ENCODE peak calls at places on chromosome 2, in five cellular contexts. S, B, U, I and Z are unnamed samples.

GRCh38 chr2:207408086-207408794 is 121.5 kb upstream of the CREB1 start:
- DNase-seq in S (peak), I (no peak), B (peak), U (no peak), Z (peak)

GRCh38 chr2:229920011-229920781 is 1.6 kb downstream of the TRIP12 start:
- DNase-seq in B (no peak), S (peak), I (no peak), U (peak), Z (no peak)

GRCh38 chr2:202142540-202142939 is 69.5 kb downstream of the KIAA2012 start:
- DNase-seq in B (no peak), I (no peak), U (no peak), S (no peak), Z (no peak)

GRCh38 chr2:239544141-239544800 is 143.5 kb upstream of the HDAC4 start:
- DNase-seq in S (no peak), U (no peak), I (no peak), B (no peak), Z (no peak)

GRCh38 chr2:132668986-132669853 is 785 bp downstream of the LYPD1 start:
- DNase-seq in U (peak), I (no peak), S (peak), B (no peak), Z (peak)

GRCh38 chr2:222883420-222883819 is 22.6 kb downstream of the ACSL3 start:
- DNase-seq in B (no peak), I (no peak), S (no peak), U (no peak), Z (no peak)

GRCh38 chr2:163086940-163087339 is 248.4 kb upstream of the KCNH7 start:
- DNase-seq in U (no peak), S (no peak), I (no peak), B (no peak), Z (no peak)

GRCh38 chr2:11753886-11754704 is 7.7 kb downstream of the LPIN1 start:
- DNase-seq in U (no peak), I (peak), B (peak), S (peak), Z (peak)

DNA sequence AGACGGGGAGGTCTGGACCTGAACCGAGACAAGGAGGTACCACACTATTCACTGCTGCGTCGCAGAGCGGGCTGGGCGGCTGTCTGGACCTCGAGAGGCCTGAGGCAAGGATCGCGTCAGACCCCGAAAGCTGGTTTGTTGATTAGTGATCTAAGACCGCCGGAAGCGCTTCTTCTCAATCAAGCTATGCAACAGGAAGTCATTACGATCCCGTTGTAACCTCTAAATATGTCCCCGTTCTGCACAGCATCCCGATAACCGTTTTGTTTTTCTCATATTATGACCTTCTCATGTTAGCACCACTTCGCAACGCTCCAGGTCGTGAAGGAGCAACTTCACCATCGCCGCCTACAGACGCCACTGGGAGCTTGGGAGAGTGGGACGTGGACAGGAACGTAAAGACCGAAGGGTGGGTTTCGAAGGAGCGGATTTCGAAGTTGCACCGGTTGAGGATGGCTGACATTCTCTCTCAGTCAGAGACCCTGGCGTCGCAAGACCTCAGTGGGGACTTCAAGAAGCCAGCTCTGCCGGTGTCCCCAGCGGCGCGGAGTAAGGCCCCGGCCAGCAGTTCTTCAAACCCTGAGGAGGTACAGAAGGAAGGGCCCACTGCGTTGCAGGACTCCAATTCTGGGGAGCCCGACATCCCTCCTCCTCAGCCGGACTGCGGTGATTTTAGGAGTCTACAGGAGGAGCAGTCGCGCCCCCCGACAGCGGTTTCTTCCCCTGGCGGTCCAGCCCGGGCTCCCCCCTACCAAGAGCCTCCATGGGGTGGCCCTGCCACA is at the start of the genes SLC4A1AP and SUPT7L:
- DNase-seq in U (peak), B (peak), S (peak), I (peak), Z (peak)
- TF ChIP-seq CTCF in U (no peak), B (no peak), S (peak), I (no peak), Z (no peak)

GRCh38 chr2:146527166-146527565 is 1317.7 kb upstream of the ACVR2A start:
- DNase-seq in U (no peak), B (no peak), S (no peak), I (no peak), Z (no peak)

GRCh38 chr2:146523218-146523617 is 1321.6 kb upstream of the ACVR2A start:
- DNase-seq in U (no peak), I (no peak), S (no peak), B (no peak), Z (peak)
- TF ChIP-seq CTCF in U (peak), I (no peak), S (peak), B (peak), Z (peak)

GRCh38 chr2:924202-924601 is 26.4 kb upstream of the SNTG2 start:
- DNase-seq in U (no peak), S (no peak), I (no peak), B (no peak), Z (no peak)

GRCh38 chr2:919672-920071 is 31.0 kb upstream of the SNTG2 start:
- DNase-seq in B (no peak), S (no peak), I (no peak), U (no peak), Z (no peak)

GRCh38 chr2:922230-922629 is 28.4 kb upstream of the SNTG2 start:
- DNase-seq in S (no peak), U (no peak), B (no peak), I (no peak), Z (no peak)

GRCh38 chr2:920999-921398 is 29.6 kb upstream of the SNTG2 start:
- DNase-seq in U (no peak), S (no peak), I (no peak), B (no peak), Z (no peak)

DNA sequence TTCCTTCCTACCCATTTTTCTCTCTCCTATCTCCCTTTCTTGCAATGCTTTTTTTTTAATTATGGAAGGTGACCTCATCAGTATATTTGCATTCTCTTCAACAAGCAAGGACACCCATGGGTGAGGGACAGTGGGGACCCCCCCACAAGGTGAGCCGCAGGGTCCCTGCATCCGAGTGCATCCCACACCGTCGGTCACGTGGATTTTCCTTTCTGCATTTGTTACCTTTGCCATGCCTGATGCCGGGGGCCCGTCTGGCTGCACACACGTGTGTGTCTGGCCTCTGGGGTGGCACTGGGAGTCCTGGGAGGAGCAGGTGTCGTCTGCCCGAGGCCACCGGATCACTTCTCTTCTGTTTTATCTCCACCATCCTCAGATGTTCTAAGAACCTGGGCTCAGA is 30.1 kb upstream of the SNTG2 start:
- DNase-seq in U (no peak), B (no peak), S (no peak), I (no peak), Z (no peak)
- TF ChIP-seq CTCF in U (no peak), B (no peak), S (no peak), I (no peak), Z (no peak)

DNA sequence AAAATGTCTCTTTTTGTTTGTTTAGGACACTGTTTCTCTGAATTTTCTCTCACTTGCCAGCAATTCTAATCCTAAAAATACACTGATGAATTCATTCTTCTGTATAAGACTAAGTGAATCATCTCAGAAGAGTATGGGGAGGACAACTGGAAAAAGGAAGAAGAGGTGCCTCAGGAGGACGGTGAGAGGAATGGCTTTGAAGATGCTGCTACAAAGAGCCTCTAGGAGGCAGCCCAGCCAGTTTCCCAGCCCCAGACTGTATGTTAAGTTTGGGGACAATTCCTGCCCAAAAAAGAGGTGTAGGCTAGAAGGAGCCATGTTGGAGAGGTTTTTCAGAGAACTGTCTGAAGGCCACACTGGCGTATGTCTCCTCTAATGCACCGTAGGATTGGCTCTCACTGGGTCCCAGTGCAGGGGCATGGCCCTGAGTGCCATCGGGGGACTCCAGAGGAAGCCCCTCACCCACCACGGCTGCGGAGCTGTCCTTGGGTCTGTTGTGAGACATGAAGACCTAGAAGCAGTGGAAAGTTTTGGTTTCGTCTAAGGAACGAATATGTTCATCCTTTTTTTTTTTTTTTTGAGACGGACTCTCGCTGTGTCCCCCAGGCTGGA is 3.1 kb upstream of the SDC1 start:
- DNase-seq in S (peak), U (no peak), B (no peak), I (no peak), Z (no peak)
- TF ChIP-seq CTCF in S (peak), U (no peak), B (no peak), I (no peak), Z (no peak)

GRCh38 chr2:220575963-220576362 is 948.5 kb downstream of the SLC4A3 start:
- DNase-seq in I (no peak), B (no peak), S (no peak), U (no peak), Z (no peak)
- TF ChIP-seq CTCF in I (no peak), B (no peak), S (no peak), U (no peak), Z (no peak)

GRCh38 chr2:231791107-231791506 is 4.9 kb downstream of the COPS7B start:
- DNase-seq in S (no peak), U (no peak), I (no peak), B (no peak), Z (no peak)

GRCh38 chr2:231794383-231794782 is 8.1 kb downstream of the COPS7B start:
- DNase-seq in B (no peak), U (no peak), S (no peak), I (no peak), Z (no peak)

GRCh38 chr2:231800493-231801091 is 14.3 kb downstream of the COPS7B start:
- DNase-seq in I (peak), B (no peak), U (peak), S (peak), Z (peak)

GRCh38 chr2:231795525-231796327 is 9.5 kb downstream of the COPS7B start:
- DNase-seq in B (peak), S (no peak), U (no peak), I (no peak), Z (peak)
- TF ChIP-seq CTCF in B (peak), S (peak), U (peak), I (no peak), Z (peak)